ENCODE peak calls at places on chromosomes 2 and 18, in four cellular contexts. F, D, G and H are unnamed samples.

GRCh38 chr2:111910609-111911277 is 12.3 kb downstream of the MERTK start:
- DNase-seq in F (no peak), D (no peak), G (no peak), H (no peak)

GRCh38 chr2:227615181-227615580 is 541 bp upstream of the SCYGR3 start:
- DNase-seq in F (no peak), D (no peak), G (no peak), H (no peak)

GRCh38 chr2:69992310-69993047 is 31.0 kb upstream of the ASPRV1 start:
- DNase-seq in F (no peak), D (no peak), G (no peak), H (no peak)

GRCh38 chr18:31610841-31611240 is 19.2 kb downstream of the TTR start:
- DNase-seq in F (no peak), D (no peak), G (peak; percentile 16), H (no peak)

GRCh38 chr2:100013892-100014677 is 128.3 kb downstream of the AFF3 start:
- DNase-seq in F (peak; percentile 79), D (peak; percentile 94), G (peak; percentile 96), H (no peak)

GRCh38 chr2:78416625-78417300 is 608.7 kb upstream of the REG3G start:
- DNase-seq in F (no peak), D (no peak), G (no peak), H (no peak)

GRCh38 chr2:79670198-79670597 is 157.3 kb downstream of the CTNNA2 start:
- DNase-seq in F (no peak), D (peak; percentile 85), G (peak; percentile 27), H (no peak)

GRCh38 chr2:135875491-135876065 is 665 bp downstream of the MCM6 start:
- DNase-seq in F (peak; percentile 29), D (no peak), G (peak; percentile 64), H (peak; percentile 73)

GRCh38 chr2:142174176-142174575 is 43.4 kb upstream of the LRP1B start:
- DNase-seq in F (no peak), D (no peak), G (no peak), H (no peak)

GRCh38 chr2:202410092-202410491 is 34.0 kb downstream of the BMPR2 start:
- DNase-seq in F (no peak), D (no peak), G (no peak), H (no peak)

GRCh38 chr2:223026357-223027110 is 25.5 kb upstream of the KCNE4 start:
- DNase-seq in F (no peak), D (no peak), G (no peak), H (no peak)

GRCh38 chr18:25518716-25519053 is 166.7 kb upstream of the ZNF521 start:
- DNase-seq in F (no peak), D (no peak), G (no peak), H (peak; percentile 10)

GRCh38 chr18:48749768-48750167 is 201.0 kb downstream of the SMAD7 start:
- DNase-seq in F (peak; percentile 83), D (no peak), G (no peak), H (no peak)

GRCh38 chr2:225737556-225737955 is 338.0 kb downstream of the NYAP2 start:
- DNase-seq in F (no peak), D (no peak), G (peak; percentile 92), H (no peak)

GRCh38 chr18:45755936-45756335 is 32.0 kb downstream of the SLC14A1 start:
- DNase-seq in F (no peak), D (no peak), G (peak; percentile 88), H (no peak)

GRCh38 chr18:57811477-57812125 is 8.5 kb upstream of the ATP8B1 start:
- DNase-seq in F (no peak), D (no peak), G (peak; percentile 34), H (no peak)

GRCh38 chr2:173058673-173059072 is 17.0 kb upstream of the MAP3K20 start:
- DNase-seq in F (no peak), D (no peak), G (peak; percentile 12), H (no peak)

GRCh38 chr2:129812071-129812470 is 167.4 kb upstream of the RAB6C start:
- DNase-seq in F (no peak), D (no peak), G (peak; percentile 48), H (peak; percentile 38)

GRCh38 chr2:15727396-15728246 is 136.0 kb downstream of the DDX1 start:
- DNase-seq in F (no peak), D (no peak), G (no peak), H (no peak)

GRCh38 chr2:196409376-196409775 is 230.1 kb upstream of the CCDC150 start:
- DNase-seq in F (no peak), D (no peak), G (no peak), H (no peak)

GRCh38 chr2:33706410-33706809 is 107.3 kb upstream of the FAM98A start:
- DNase-seq in F (no peak), D (no peak), G (peak; percentile 36), H (no peak)

GRCh38 chr2:196063773-196064172 is 4.9 kb downstream of the DNAH7 start:
- DNase-seq in F (no peak), D (no peak), G (no peak), H (no peak)

GRCh38 chr2:10965241-10965843 is 53.6 kb downstream of the KCNF1 start:
- DNase-seq in F (no peak), D (no peak), G (no peak), H (no peak)

GRCh38 chr2:201781583-201782051 is 884 bp upstream of the ALS2 start:
- DNase-seq in F (no peak), D (no peak), G (no peak), H (peak; percentile 16)

GRCh38 chr2:129860088-129860487 is 119.4 kb upstream of the RAB6C start:
- DNase-seq in F (no peak), D (no peak), G (no peak), H (no peak)

GRCh38 chr2:1493361-1494126 is 80.3 kb downstream of the TPO start:
- DNase-seq in F (no peak), D (peak; percentile 77), G (no peak), H (no peak)

GRCh38 chr2:197097578-197098366 is 171.3 kb upstream of the PGAP1 start:
- DNase-seq in F (peak; percentile 91), D (no peak), G (no peak), H (no peak)

GRCh38 chr2:141692829-141693228 is 438.0 kb downstream of the LRP1B start:
- DNase-seq in F (no peak), D (no peak), G (no peak), H (no peak)

GRCh38 chr2:221077241-221077640 is 494.9 kb downstream of the EPHA4 start:
- DNase-seq in F (no peak), D (no peak), G (no peak), H (no peak)

GRCh38 chr2:2022941-2023586 is 278.7 kb upstream of the PXDN start:
- DNase-seq in F (no peak), D (peak; percentile 60), G (no peak), H (no peak)

GRCh38 chr18:58078889-58079573 is 35.0 kb downstream of the NEDD4L start:
- DNase-seq in F (no peak), D (no peak), G (no peak), H (no peak)

GRCh38 chr2:54895735-54896134 is 154.5 kb downstream of the RTN4 start:
- DNase-seq in F (no peak), D (no peak), G (peak; percentile 45), H (no peak)

GRCh38 chr2:43224131-43224570 is 2.3 kb downstream of the ZFP36L2 start:
- DNase-seq in F (peak; percentile 74), D (peak; percentile 91), G (no peak), H (peak; percentile 53)

GRCh38 chr2:144625216-144626010 is 105.5 kb upstream of the ZEB2 start:
- DNase-seq in F (no peak), D (no peak), G (no peak), H (no peak)

GRCh38 chr18:13268746-13269285 is 50.3 kb downstream of the LDLRAD4 start:
- DNase-seq in F (no peak), D (no peak), G (no peak), H (no peak)